ENCODE peak calls at places on chromosomes 12 and 14, in ten cellular contexts. K is H1, E is GM23338, N is GM12892, X is breast epithelium, J is stomach, U is prostate gland, D is suprapubic skin, C is esophagus muscularis mucosa, M is HL-60. G is an unnamed sample.

GRCh38 chr12:14443531-14443930 is 78.0 kb downstream of the ATF7IP start:
- DNase-seq in K (no peak), E (no peak), N (no peak), X (no peak), J (no peak), U (no peak), D (no peak), C (no peak), M (no peak), G (no peak)

GRCh38 chr14:90177537-90178189 is 78.7 kb upstream of the PSMC1 start:
- DNase-seq in K (no peak), E (no peak), N (no peak), X (no peak), J (no peak), U (no peak), D (no peak), C (no peak), M (no peak), G (no peak)

GRCh38 chr12:74514098-74514872 is 23.4 kb upstream of the ATXN7L3B start:
- DNase-seq in K (no peak), E (no peak), N (no peak), X (no peak), J (no peak), U (no peak), D (no peak), C (no peak), M (no peak), G (no peak)

GRCh38 chr12:71546322-71546861 is 106.8 kb downstream of the LGR5 start:
- DNase-seq in K (no peak), E (no peak), N (no peak), X (no peak), J (no peak), U (no peak), D (no peak), C (no peak), M (no peak), G (no peak)

GRCh38 chr12:128098725-128099124 is 168.2 kb upstream of the TMEM132C start:
- DNase-seq in K (no peak), E (no peak), N (no peak), X (no peak), J (no peak), U (no peak), D (no peak), C (no peak), M (no peak), G (no peak)

GRCh38 chr14:59337151-59337611 is 128.0 kb downstream of the GPR135 start:
- DNase-seq in K (no peak), E (peak), N (no peak), X (no peak), J (peak), U (no peak), D (peak), C (peak), M (no peak), G (peak)

GRCh38 chr12:22684526-22685118 is 59.7 kb downstream of the ETNK1 start:
- DNase-seq in K (no peak), E (peak), N (no peak), X (no peak), J (no peak), U (no peak), D (no peak), C (no peak), M (peak), G (no peak)

GRCh38 chr12:65208125-65208524 is 38.7 kb downstream of the LEMD3 start:
- DNase-seq in K (no peak), E (no peak), N (no peak), X (no peak), J (no peak), U (no peak), D (no peak), C (no peak), M (no peak), G (no peak)

GRCh38 chr14:67409461-67409860 is 2.5 kb downstream of the PLEK2 start:
- DNase-seq in K (no peak), E (no peak), N (no peak), X (no peak), J (no peak), U (peak), D (no peak), C (no peak), M (no peak), G (no peak)

GRCh38 chr12:3833670-3834310 is 39.4 kb downstream of the PARP11 start:
- DNase-seq in K (no peak), E (peak), N (no peak), X (no peak), J (no peak), U (no peak), D (no peak), C (no peak), M (no peak), G (no peak)

GRCh38 chr12:1691123-1692007 is 495 bp downstream of the ADIPOR2 start:
- DNase-seq in K (peak), E (peak), N (no peak), X (no peak), J (peak), U (peak), D (peak), C (no peak), M (no peak), G (peak)

GRCh38 chr12:117854339-117855012 is 114.3 kb downstream of the KSR2 start:
- DNase-seq in K (peak), E (peak), N (no peak), X (no peak), J (peak), U (peak), D (no peak), C (no peak), M (peak), G (peak)

GRCh38 chr12:64611430-64612286 is 1.4 kb downstream of the RASSF3 start:
- DNase-seq in K (no peak), E (no peak), N (no peak), X (no peak), J (peak), U (peak), D (no peak), C (no peak), M (no peak), G (peak)

GRCh38 chr12:77816196-77816595 is 14.5 kb upstream of the NAV3 start:
- DNase-seq in K (no peak), E (no peak), N (no peak), X (no peak), J (no peak), U (no peak), D (no peak), C (no peak), M (no peak), G (no peak)

GRCh38 chr12:25689996-25690501 is 137.0 kb upstream of the LMNTD1 start:
- DNase-seq in K (no peak), E (no peak), N (no peak), X (peak), J (peak), U (peak), D (no peak), C (no peak), M (no peak), G (peak)

GRCh38 chr14:48805315-48805714 is 780.9 kb downstream of the RPS29 start:
- DNase-seq in K (peak), E (peak), N (no peak), X (no peak), J (no peak), U (no peak), D (no peak), C (no peak), M (no peak), G (no peak)

GRCh38 chr14:68834816-68835215 is 41.9 kb upstream of the ZFP36L1 start:
- DNase-seq in K (no peak), E (no peak), N (no peak), X (no peak), J (no peak), U (no peak), D (no peak), C (no peak), M (no peak), G (no peak)

GRCh38 chr12:10957741-10958140 is 18.7 kb upstream of the TAS2R14 start:
- DNase-seq in K (no peak), E (no peak), N (no peak), X (no peak), J (no peak), U (no peak), D (no peak), C (no peak), M (no peak), G (no peak)

GRCh38 chr14:54329082-54329695 is 67.6 kb upstream of the CDKN3 start:
- DNase-seq in K (peak), E (peak), N (no peak), X (no peak), J (peak), U (no peak), D (no peak), C (no peak), M (no peak), G (peak)

GRCh38 chr12:21305666-21306065 is 29.1 kb downstream of the SLCO1A2 start:
- DNase-seq in K (no peak), E (no peak), N (no peak), X (no peak), J (no peak), U (no peak), D (no peak), C (no peak), M (no peak), G (no peak)

GRCh38 chr12:110010853-110011835 is 11.9 kb downstream of the ANKRD13A start:
- DNase-seq in K (no peak), E (no peak), N (no peak), X (no peak), J (no peak), U (no peak), D (no peak), C (no peak), M (no peak), G (peak)

GRCh38 chr14:65847065-65847847 is 434.7 kb downstream of the FUT8 start:
- DNase-seq in K (no peak), E (no peak), N (peak), X (no peak), J (no peak), U (no peak), D (no peak), C (no peak), M (no peak), G (peak)

GRCh38 chr12:51806896-51807295 is 41.6 kb downstream of the FIGNL2 start:
- DNase-seq in K (no peak), E (no peak), N (no peak), X (no peak), J (no peak), U (no peak), D (no peak), C (no peak), M (no peak), G (no peak)

GRCh38 chr12:124722871-124723270 is 140.8 kb downstream of the SCARB1 start:
- DNase-seq in K (no peak), E (no peak), N (no peak), X (no peak), J (no peak), U (no peak), D (no peak), C (no peak), M (no peak), G (no peak)

GRCh38 chr14:104307627-104308401 is 169.4 kb downstream of the KIF26A start:
- DNase-seq in K (no peak), E (no peak), N (no peak), X (no peak), J (no peak), U (no peak), D (no peak), C (no peak), M (no peak), G (no peak)

GRCh38 chr14:49497725-49498348 is 88.3 kb downstream of the RPS29 start:
- DNase-seq in K (no peak), E (peak), N (no peak), X (no peak), J (no peak), U (peak), D (no peak), C (no peak), M (peak), G (no peak)

GRCh38 chr14:91118511-91119068 is 4.7 kb downstream of the DGLUCY start:
- DNase-seq in K (no peak), E (peak), N (no peak), X (no peak), J (no peak), U (no peak), D (no peak), C (no peak), M (no peak), G (no peak)

GRCh38 chr14:104224516-104225281 is 86.3 kb downstream of the KIF26A start:
- DNase-seq in K (peak), E (peak), N (peak), X (no peak), J (no peak), U (no peak), D (no peak), C (no peak), M (no peak), G (peak)

GRCh38 chr14:91395466-91395865 is 22.2 kb downstream of the CCDC88C start:
- DNase-seq in K (peak), E (no peak), N (no peak), X (no peak), J (no peak), U (no peak), D (no peak), C (no peak), M (no peak), G (no peak)

GRCh38 chr14:68785817-68786490 is 6.9 kb downstream of the ZFP36L1 start:
- DNase-seq in K (peak), E (peak), N (no peak), X (no peak), J (peak), U (no peak), D (peak), C (peak), M (no peak), G (peak)

GRCh38 chr12:45355750-45356149 is 139.9 kb downstream of the ANO6 start:
- DNase-seq in K (no peak), E (no peak), N (no peak), X (no peak), J (no peak), U (no peak), D (no peak), C (no peak), M (no peak), G (no peak)

DNA sequence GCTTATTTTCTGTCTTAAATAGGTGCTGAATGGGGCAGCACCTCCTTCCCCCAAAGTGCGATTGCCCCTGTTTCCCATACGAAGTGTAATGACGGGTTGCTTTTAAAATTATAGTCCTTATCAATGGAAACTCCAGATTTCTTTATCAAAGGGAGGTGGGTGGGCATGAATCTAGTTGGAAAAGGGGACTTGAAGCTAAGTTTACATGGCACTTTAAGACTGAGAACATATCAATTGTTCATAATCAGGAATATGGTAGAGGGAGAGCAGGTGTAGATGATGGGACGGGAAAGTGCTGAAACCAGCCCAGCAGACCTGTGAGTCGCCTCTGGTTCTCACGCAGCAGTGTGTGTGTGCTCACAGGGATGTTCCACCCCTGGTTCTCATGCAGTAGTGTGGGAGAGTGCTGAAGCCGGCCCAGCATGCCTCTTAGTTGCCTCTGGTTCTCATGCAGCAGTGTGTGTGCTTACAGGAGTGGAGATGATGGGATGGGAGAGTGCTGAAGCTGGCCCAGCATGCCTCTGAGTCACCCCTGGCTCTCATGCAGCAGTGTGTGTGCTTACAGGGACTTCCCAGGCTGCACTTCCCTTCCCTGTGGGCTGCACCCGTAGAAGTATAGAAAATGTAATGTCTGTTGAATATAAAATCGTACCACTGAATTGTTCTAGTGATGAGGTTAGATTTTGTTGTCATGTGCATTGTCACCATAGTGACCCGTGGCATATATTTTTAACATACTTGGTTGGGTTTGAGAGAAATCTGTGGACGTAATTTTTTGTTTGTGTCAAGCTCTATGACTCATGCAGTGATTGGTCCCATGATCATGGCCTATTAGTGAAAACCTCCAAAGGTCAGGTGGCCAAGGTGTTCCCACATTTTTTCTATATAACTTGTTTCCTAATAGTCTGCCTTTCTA is 51.6 kb downstream of the GPATCH2L start:
- DNase-seq in K (no peak), E (no peak), N (no peak), X (no peak), J (no peak), U (no peak), D (no peak), C (no peak), M (no peak), G (no peak)
- TF ChIP-seq POLR2AphosphoS5 in K (peak), E (no peak), N (peak), X (no peak), J (no peak), U (no peak), D (no peak), C (peak), M (no peak), G (no peak)

DNA sequence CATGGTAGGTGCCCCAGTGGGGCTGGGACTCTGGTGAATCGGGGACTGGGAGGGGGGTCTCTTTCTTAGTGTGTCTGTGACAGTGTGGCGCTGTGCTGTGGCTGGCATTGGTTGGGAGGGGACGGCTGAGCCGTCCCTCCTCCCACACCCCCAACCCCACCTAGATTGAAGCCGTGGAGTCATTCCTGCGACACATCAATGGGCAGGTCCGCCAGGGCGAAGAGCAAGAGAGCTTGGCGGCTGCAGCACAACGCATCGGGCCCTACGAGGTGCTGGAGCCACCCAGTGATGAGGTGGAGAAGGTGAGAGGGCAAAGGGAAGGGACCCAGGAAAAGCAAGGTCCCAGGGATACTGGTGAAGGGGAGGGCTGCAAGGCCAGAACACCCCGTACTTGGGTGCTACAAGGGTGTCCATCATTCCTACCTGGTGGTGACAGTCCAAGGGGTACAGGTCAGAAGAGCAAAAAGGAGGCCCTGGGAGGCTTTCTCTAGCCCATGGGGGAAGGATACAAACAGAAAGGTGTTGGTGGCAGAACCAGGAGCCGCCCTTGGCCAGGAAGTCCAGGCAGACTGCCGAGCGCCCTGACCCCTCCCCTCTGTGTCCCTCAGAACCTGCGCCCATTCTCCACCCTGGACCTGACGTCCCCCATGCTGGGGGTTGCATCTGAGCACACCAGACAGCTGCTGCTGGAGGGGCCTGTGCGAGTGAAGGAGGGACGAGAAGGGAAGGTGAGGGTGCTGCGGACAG is 7.4 kb downstream of the PLEKHG6 start:
- DNase-seq in K (no peak), E (no peak), N (no peak), X (no peak), J (no peak), U (no peak), D (no peak), C (no peak), M (no peak), G (no peak)
- TF ChIP-seq POLR2AphosphoS5 in K (no peak), E (no peak), N (no peak), X (no peak), J (no peak), U (no peak), D (no peak), C (no peak), M (no peak), G (no peak)

GRCh38 chr12:121630791-121631190 is 4.5 kb downstream of the ORAI1 start:
- DNase-seq in K (no peak), E (no peak), N (no peak), X (no peak), J (no peak), U (no peak), D (no peak), C (no peak), M (no peak), G (no peak)

GRCh38 chr12:121628536-121628935 is 2.2 kb downstream of the ORAI1 start:
- DNase-seq in K (no peak), E (no peak), N (no peak), X (no peak), J (no peak), U (no peak), D (no peak), C (no peak), M (no peak), G (no peak)

GRCh38 chr12:121626853-121627623 is 708 bp downstream of the ORAI1 start:
- DNase-seq in K (peak), E (peak), N (no peak), X (peak), J (peak), U (peak), D (peak), C (peak), M (peak), G (peak)

GRCh38 chr12:121628037-121628436 is 1.7 kb downstream of the ORAI1 start:
- DNase-seq in K (no peak), E (no peak), N (no peak), X (no peak), J (peak), U (no peak), D (no peak), C (no peak), M (no peak), G (peak)

DNA sequence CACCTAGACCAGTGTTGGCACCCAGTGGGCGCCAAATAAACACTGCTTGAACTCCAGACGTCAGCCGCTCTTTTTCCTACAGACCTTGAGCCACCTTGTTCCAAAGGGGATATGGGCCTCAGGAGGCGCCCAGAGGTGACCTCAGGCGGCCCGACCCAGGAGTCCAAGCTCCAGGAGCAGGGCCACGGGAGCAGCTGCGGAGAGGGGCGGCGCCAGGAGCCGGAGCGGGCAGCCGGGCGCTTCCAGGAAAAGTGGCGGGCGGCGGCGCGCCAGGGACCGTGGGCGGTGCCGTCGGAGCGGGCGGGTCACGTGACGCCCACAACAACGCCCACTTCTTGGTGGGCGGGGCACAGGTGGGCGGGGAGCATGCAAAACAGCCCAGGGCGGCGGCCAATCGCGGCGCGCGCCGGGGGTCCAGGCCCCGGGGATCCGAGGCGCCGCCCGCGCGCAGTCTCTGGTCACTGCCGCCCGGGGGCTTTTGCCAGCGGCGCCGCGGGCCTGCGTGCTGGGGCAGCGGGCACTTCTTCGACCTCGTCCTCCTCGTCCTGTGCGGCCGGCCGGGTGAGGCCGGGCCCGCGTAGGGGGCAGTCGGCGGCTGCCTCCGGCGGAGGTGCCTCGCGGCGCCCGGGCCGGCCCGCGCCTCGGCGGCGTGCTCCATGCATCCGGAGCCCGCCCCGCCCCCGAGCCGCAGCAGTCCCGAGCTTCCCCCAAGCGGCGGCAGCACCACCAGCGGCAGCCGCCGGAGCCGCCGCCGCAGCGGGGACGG is at the start of gene ORAI1:
- DNase-seq in K (peak), E (peak), N (peak), X (peak), J (peak), U (peak), D (peak), C (peak), M (peak), G (peak)
- TF ChIP-seq POLR2AphosphoS5 in K (peak), E (peak), N (peak), X (no peak), J (peak), U (peak), D (no peak), C (peak), M (no peak), G (peak)

DNA sequence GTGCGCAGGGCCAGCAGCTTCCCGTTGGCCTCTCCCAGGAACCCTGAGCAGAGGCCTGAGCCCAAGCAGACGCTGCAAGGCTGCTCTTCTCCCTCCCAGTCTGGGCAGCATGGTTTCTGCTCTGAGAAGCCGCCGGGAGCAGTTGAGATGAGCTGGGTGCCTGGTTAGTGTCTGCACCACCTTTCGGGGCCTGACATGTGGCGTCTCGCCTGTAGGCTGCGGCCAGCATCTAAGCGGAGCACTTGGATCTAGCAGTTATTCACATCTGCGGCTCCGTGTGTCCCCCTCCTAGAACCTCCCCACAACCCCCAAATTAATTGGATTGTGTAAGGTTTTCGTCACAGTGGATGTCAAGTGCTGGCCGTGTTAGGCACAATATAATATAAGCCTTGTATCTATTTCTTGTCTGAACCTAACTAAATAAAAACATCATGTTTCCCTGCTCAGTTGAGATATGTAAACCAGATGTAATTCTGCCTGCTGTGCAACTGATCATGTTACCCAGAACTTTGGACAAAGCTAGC is 45.6 kb downstream of the ELK3 start:
- DNase-seq in K (no peak), E (no peak), N (no peak), X (no peak), J (no peak), U (no peak), D (no peak), C (peak), M (no peak), G (peak)
- TF ChIP-seq POLR2AphosphoS5 in K (no peak), E (no peak), N (no peak), X (peak), J (no peak), U (no peak), D (peak), C (peak), M (no peak), G (peak)